ENCODE peak calls at places on chromosomes 5 and 9, in six cellular contexts. O is CD8-positive, alpha-beta memory T cell; V is prostate gland; E is thyroid gland; C is CD4-positive, CD25-positive, alpha-beta regulatory T cell; R is psoas muscle. H is an unnamed sample.

GRCh38 chr9:94923333-94924089 is 197.0 kb downstream of the AOPEP start:
- DNase-seq in O (no peak), V (no peak), E (no peak), C (no peak), R (no peak), H (no peak)

GRCh38 chr9:105142406-105143092 is 101.9 kb upstream of the SLC44A1 start:
- DNase-seq in O (no peak), V (no peak), E (no peak), C (no peak), R (no peak), H (no peak)

GRCh38 chr9:137250329-137251193 is 525 bp upstream of the STPG3 start:
- DNase-seq in O (no peak), V (no peak), E (no peak), C (no peak), R (no peak), H (no peak)

GRCh38 chr5:131630208-131630962 is 4.6 kb downstream of the RAPGEF6 start:
- DNase-seq in O (no peak), V (no peak), E (no peak), C (no peak), R (no peak), H (no peak)

GRCh38 chr5:74641778-74642542 is 1.4 kb upstream of the ENC1 start:
- DNase-seq in O (peak; percentile 25), V (peak; percentile 66), E (peak; percentile 35), C (peak; percentile 13), R (no peak), H (peak; percentile 12)

GRCh38 chr9:23319092-23319491 is 506.9 kb downstream of the ELAVL2 start:
- DNase-seq in O (no peak), V (no peak), E (no peak), C (no peak), R (no peak), H (no peak)

GRCh38 chr5:107032629-107033028 is 638.1 kb downstream of the EFNA5 start:
- DNase-seq in O (no peak), V (no peak), E (no peak), C (no peak), R (no peak), H (no peak)

GRCh38 chr9:130765135-130766030 is 69.7 kb upstream of the ABL1 start:
- DNase-seq in O (no peak), V (no peak), E (no peak), C (peak; percentile 8), R (no peak), H (no peak)

GRCh38 chr5:154865466-154866184 is 7.2 kb downstream of the CNOT8 start:
- DNase-seq in O (no peak), V (no peak), E (no peak), C (no peak), R (no peak), H (no peak)

GRCh38 chr5:96614110-96614691 is 48.0 kb upstream of the CAST start:
- DNase-seq in O (peak; percentile 31), V (peak; percentile 72), E (peak; percentile 58), C (peak; percentile 65), R (no peak), H (peak; percentile 50)

GRCh38 chr9:98460704-98461103 is 205.3 kb upstream of the TBC1D2 start:
- DNase-seq in O (no peak), V (no peak), E (no peak), C (no peak), R (no peak), H (no peak)

GRCh38 chr9:37486616-37487544 is 1.1 kb downstream of the POLR1E start:
- DNase-seq in O (no peak), V (no peak), E (peak; percentile 21), C (no peak), R (peak; percentile 54), H (no peak)

GRCh38 chr9:108609227-108609894 is 246.4 kb downstream of the ACTL7B start:
- DNase-seq in O (no peak), V (no peak), E (no peak), C (no peak), R (no peak), H (no peak)

GRCh38 chr9:118940477-118940876 is 428.8 kb downstream of the BRINP1 start:
- DNase-seq in O (no peak), V (no peak), E (no peak), C (no peak), R (no peak), H (no peak)

DNA sequence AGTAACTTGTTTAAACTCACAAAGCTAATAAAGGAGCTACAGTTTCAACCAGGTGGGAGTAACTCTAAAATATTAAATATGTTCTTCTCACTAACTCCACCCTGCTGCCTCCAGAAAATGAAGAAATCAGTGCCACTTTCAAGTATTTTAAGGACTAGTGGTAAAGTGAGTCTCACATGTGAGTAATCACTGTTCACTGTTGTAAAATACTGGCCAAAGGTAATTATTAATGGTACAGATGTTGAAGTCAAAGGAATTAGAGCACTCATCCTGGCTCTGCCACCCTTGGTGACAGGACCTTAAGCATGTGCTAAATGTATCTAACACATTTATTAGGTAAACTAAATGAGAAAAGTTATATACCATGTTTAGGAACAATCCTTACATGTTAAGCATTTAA is 430.7 kb downstream of the BRINP1 start:
- DNase-seq in O (no peak), V (no peak), E (no peak), C (no peak), R (no peak), H (no peak)
- H3K27me3 ChIP-seq in O (no peaks in the 10 kb centered on the region), V (no peaks in the 10 kb centered on the region), E (no peaks in the 10 kb centered on the region), C (no peaks in the 10 kb centered on the region), R (no peaks in the 10 kb centered on the region), H (no peaks in the 10 kb centered on the region)

GRCh38 chr5:14665949-14666741 is 1.6 kb downstream of the OTULIN start:
- DNase-seq in O (peak; percentile 59), V (peak; percentile 43), E (peak; percentile 8), C (peak; percentile 79), R (no peak), H (peak; percentile 50)

GRCh38 chr5:14667290-14667689 is 2.8 kb downstream of the OTULIN start:
- DNase-seq in O (no peak), V (no peak), E (no peak), C (no peak), R (no peak), H (no peak)

GRCh38 chr5:14663734-14664269 is 716 bp upstream of the OTULIN start:
- DNase-seq in O (no peak), V (no peak), E (peak; percentile 22), C (peak; percentile 53), R (no peak), H (no peak)

GRCh38 chr5:14664270-14665109 is at the start of gene OTULIN:
- DNase-seq in O (peak; percentile 81), V (peak; percentile 87), E (peak; percentile 90), C (peak; percentile 95), R (peak; percentile 93), H (peak; percentile 84)

DNA sequence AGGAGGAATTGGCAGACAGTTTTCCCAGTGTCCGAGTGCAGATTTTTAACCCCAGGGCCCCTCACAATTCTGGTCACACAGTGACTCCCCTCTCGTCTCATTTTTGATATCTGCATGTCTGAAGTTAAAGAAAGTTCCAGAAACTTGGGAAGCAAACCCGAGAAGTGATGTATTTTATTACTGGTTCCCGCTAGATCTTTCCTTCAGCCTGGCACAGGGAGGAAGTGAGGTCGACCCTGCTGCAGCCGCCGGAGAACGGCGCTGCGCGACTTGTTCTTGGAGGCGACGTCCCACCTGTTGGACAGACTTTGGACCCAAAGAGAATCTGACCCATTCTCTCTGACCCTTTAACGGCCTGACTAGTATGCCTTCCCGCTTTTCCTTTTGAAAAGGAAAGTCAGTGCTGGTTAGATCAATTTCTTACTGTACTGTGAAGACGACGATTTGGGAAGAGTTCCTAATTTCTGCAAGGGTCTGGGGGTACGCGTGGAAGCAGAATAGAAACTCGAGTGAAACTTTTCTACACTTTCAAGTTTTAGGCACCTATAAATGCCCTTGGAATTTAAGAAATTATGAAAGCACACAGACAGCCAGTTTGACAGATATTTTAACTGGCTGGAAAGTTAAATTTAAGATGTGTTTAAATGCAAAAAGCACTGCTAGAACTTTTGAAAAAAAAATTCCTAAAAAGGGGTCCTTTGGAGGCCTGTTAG is 748 bp downstream of the OTULIN start:
- DNase-seq in O (peak; percentile 34), V (peak; percentile 52), E (peak; percentile 30), C (peak; percentile 42), R (no peak), H (no peak)
- H3K4me3 ChIP-seq in O (peak overlapping the region; percentile 73), V (peak overlapping the region; percentile 74), E (peak overlapping the region; percentile 41), C (peak overlapping the region; percentile 94), R (peak overlapping the region; percentile 85), H (peak overlapping the region; percentile 80)

DNA sequence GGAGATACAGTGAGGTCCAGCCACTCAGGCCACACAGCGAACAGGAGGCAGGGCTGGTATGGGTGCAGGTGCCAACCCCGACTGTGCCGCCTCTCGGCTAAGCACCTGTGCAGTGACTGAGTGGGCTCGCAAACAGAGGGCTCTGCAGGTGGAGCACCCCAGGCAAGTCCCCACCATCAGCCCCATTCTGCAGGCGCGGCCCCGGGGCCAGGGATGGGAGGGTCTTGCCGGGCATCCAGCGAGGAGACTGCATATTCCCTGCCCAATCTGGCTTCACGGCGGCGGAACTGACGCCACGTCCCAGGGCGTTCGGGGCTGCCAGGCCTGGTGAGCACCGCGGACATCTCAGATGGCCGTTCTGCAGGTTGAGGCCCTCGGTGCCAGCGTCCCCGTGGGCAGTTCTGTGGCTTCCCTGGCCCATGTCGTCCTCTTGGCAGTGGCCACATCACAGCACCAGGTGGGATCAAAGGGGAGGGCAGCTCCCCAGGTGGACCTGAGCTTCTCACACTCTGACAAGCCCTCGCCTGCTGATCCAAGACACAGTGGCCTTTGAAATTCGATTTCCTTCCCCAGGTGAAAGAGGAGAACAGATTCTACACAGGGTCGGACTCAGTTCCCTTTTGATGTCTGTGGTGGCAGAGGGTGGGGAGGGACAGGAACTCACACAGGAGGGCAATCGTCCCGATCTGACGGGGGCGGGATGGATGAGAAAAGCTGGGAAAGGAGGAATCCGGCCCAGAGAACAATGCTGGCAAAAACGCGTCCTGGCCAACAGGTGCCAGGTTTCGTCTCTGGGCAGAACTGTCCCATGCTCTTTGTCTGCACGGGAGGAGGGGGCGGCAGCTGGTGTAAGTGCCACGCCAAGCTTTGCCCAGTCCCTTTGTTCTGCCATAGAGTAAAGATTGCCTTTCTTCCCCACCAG is 18.8 kb downstream of the DBH start:
- DNase-seq in O (no peak), V (no peak), E (no peak), C (no peak), R (no peak), H (no peak)
- H3K27me3 ChIP-seq in O (peaks cover 9% of the 10 kb centered on the region), V (peaks cover 17% of the 10 kb centered on the region), E (no peaks in the 10 kb centered on the region), C (no peaks in the 10 kb centered on the region), R (peaks cover 74% of the 10 kb centered on the region), H (peaks cover 6% of the 10 kb centered on the region)

GRCh38 chr9:129108083-129108804 is 2.3 kb downstream of the CRAT start:
- DNase-seq in O (no peak), V (no peak), E (no peak), C (no peak), R (no peak), H (no peak)

GRCh38 chr9:129110740-129111142 is at the start of gene CRAT:
- DNase-seq in O (peak; percentile 89), V (peak; percentile 97), E (peak; percentile 98), C (peak; percentile 94), R (peak; percentile 98), H (peak; percentile 90)

GRCh38 chr9:129108805-129109370 is 1.7 kb downstream of the CRAT start:
- DNase-seq in O (no peak), V (peak; percentile 58), E (peak; percentile 17), C (no peak), R (peak; percentile 55), H (no peak)

GRCh38 chr9:129109952-129110739 is 447 bp downstream of the CRAT start:
- DNase-seq in O (no peak), V (no peak), E (peak; percentile 32), C (peak; percentile 7), R (peak; percentile 57), H (no peak)

DNA sequence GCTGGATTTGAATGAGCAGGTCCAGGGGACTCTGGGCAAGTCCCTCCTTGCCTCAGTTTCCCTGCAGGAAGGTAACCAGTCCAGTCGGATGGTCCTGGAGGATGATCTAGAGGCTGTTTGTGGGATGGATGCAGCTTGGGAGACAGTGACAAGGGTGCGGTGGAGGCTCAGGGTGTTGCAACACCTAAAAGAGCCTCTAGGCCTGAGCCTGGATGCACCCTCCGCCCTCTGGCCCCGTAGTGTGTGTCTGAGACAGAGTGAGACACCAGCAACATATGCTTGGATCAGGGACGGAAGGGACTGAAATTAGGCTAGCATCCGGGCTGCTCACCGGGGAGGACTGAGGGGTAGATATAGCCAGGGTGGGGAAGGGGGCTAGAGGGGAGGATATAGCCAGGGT is 1.1 kb downstream of the CRAT start:
- DNase-seq in O (peak; percentile 17), V (no peak), E (no peak), C (peak; percentile 35), R (peak; percentile 72), H (no peak)
- H3K4me3 ChIP-seq in O (no peak overlapping the region), V (peak overlapping the region; percentile 89), E (no peak overlapping the region), C (no peak overlapping the region), R (peak overlapping the region; percentile 83), H (no peak overlapping the region)